ENCODE peak calls at places on chromosomes 2 and 18, in ten cellular contexts. G, C, J, H, Z, P, X, Q, K and M are unnamed samples.
A peak's percentile ranks its signal among the peaks of the same experiment; 100 is the strongest.

GRCh38 chr2:181891966-181892794 is 650 bp downstream of the ITPRID2 start:
- DNase-seq in G (peak; percentile 44), C (peak; percentile 71), J (peak; percentile 61), H (peak; percentile 73), Z (peak; percentile 95), P (peak; percentile 80), X (peak; percentile 86), Q (peak; percentile 50), K (no peak), M (peak; percentile 5)

GRCh38 chr18:47970664-47971523 is 40.4 kb upstream of the SMAD2 start:
- DNase-seq in G (no peak), C (no peak), J (no peak), H (peak; percentile 86), Z (no peak), P (no peak), X (no peak), Q (no peak), K (no peak), M (no peak)

GRCh38 chr2:42249887-42250286 is 80.7 kb downstream of the EML4 start:
- DNase-seq in G (peak; percentile 84), C (peak; percentile 24), J (no peak), H (peak; percentile 15), Z (peak; percentile 17), P (no peak), X (no peak), Q (no peak), K (no peak), M (no peak)

GRCh38 chr2:223580951-223581350 is 21.2 kb downstream of the SCG2 start:
- DNase-seq in G (no peak), C (no peak), J (no peak), H (no peak), Z (peak; percentile 54), P (peak; percentile 82), X (no peak), Q (no peak), K (no peak), M (no peak)

GRCh38 chr18:70041459-70042020 is 93.9 kb upstream of the CD226 start:
- DNase-seq in G (no peak), C (no peak), J (no peak), H (no peak), Z (no peak), P (no peak), X (no peak), Q (no peak), K (no peak), M (no peak)

GRCh38 chr2:64405476-64406406 is 48.2 kb upstream of the LGALSL start:
- DNase-seq in G (no peak), C (no peak), J (no peak), H (peak; percentile 21), Z (no peak), P (peak; percentile 80), X (no peak), Q (no peak), K (no peak), M (peak; percentile 56)

GRCh38 chr2:64165696-64166095 is 21.5 kb upstream of the PELI1 start:
- DNase-seq in G (no peak), C (no peak), J (no peak), H (no peak), Z (peak; percentile 5), P (no peak), X (no peak), Q (no peak), K (peak; percentile 54), M (no peak)

GRCh38 chr2:103222974-103223373 is 461.1 kb downstream of the TMEM182 start:
- DNase-seq in G (no peak), C (no peak), J (no peak), H (no peak), Z (no peak), P (no peak), X (no peak), Q (no peak), K (no peak), M (no peak)

GRCh38 chr2:66013456-66013855 is 421.5 kb upstream of the MEIS1 start:
- DNase-seq in G (no peak), C (no peak), J (no peak), H (no peak), Z (peak; percentile 46), P (peak; percentile 3), X (no peak), Q (no peak), K (no peak), M (no peak)

GRCh38 chr2:9968940-9969497 is 17.5 kb downstream of the GRHL1 start:
- DNase-seq in G (no peak), C (no peak), J (no peak), H (no peak), Z (no peak), P (no peak), X (no peak), Q (no peak), K (no peak), M (no peak)

GRCh38 chr18:2872095-2872494 is 25.3 kb downstream of the EMILIN2 start:
- DNase-seq in G (no peak), C (no peak), J (no peak), H (no peak), Z (no peak), P (no peak), X (no peak), Q (no peak), K (no peak), M (no peak)

GRCh38 chr2:225011585-225011984 is 30.7 kb downstream of the DOCK10 start:
- DNase-seq in G (no peak), C (no peak), J (no peak), H (no peak), Z (no peak), P (no peak), X (no peak), Q (no peak), K (no peak), M (no peak)

GRCh38 chr2:72147303-72147970 is at the start of gene CYP26B1:
- DNase-seq in G (no peak), C (peak; percentile 68), J (peak; percentile 12), H (no peak), Z (peak; percentile 65), P (no peak), X (peak; percentile 60), Q (no peak), K (no peak), M (no peak)